ENCODE peak calls at places on chromosomes 1 and 21, in nine cellular contexts. T, D, G, R, X, V, E, L and Q are unnamed samples.

GRCh38 chr1:15628003-15628402 is 10.7 kb downstream of the DDI2 start:
- DNase-seq in T (no peak), D (no peak), G (no peak), R (no peak), X (no peak), V (no peak), E (no peak), L (no peak), Q (no peak)

GRCh38 chr1:185654952-185655314 is 79.3 kb upstream of the HMCN1 start:
- DNase-seq in T (no peak), D (no peak), G (peak; percentile 19), R (no peak), X (no peak), V (no peak), E (no peak), L (no peak), Q (no peak)

GRCh38 chr1:54376085-54377039 is 29.8 kb downstream of the SSBP3 start:
- DNase-seq in T (no peak), D (no peak), G (no peak), R (no peak), X (no peak), V (no peak), E (peak; percentile 22), L (no peak), Q (no peak)

GRCh38 chr1:203878422-203878821 is 17.0 kb downstream of the SNRPE start:
- DNase-seq in T (no peak), D (no peak), G (no peak), R (no peak), X (no peak), V (no peak), E (no peak), L (no peak), Q (no peak)

GRCh38 chr1:151944859-151945575 is 35.7 kb upstream of the THEM4 start:
- DNase-seq in T (no peak), D (no peak), G (no peak), R (no peak), X (no peak), V (no peak), E (no peak), L (no peak), Q (no peak)

GRCh38 chr1:32447469-32448185 is 17.2 kb upstream of the ZBTB8B start:
- DNase-seq in T (no peak), D (no peak), G (peak; percentile 39), R (no peak), X (no peak), V (peak; percentile 81), E (no peak), L (no peak), Q (no peak)

GRCh38 chr1:31576743-31577455 is 584 bp downstream of the TINAGL1 start:
- DNase-seq in T (no peak), D (no peak), G (no peak), R (no peak), X (no peak), V (no peak), E (no peak), L (peak; percentile 16), Q (no peak)

GRCh38 chr1:61301824-61302652 is 219.7 kb downstream of the NFIA start:
- DNase-seq in T (no peak), D (no peak), G (no peak), R (no peak), X (no peak), V (peak; percentile 77), E (peak; percentile 56), L (peak; percentile 53), Q (no peak)

GRCh38 chr1:45643978-45644377 is 20.1 kb upstream of the CCDC17 start:
- DNase-seq in T (no peak), D (no peak), G (no peak), R (no peak), X (no peak), V (no peak), E (peak; percentile 63), L (no peak), Q (no peak)

GRCh38 chr1:14215151-14215550 is 383.3 kb upstream of the KAZN start:
- DNase-seq in T (peak; percentile 36), D (no peak), G (no peak), R (no peak), X (no peak), V (no peak), E (no peak), L (no peak), Q (no peak)

GRCh38 chr1:55717111-55717510 is 501.9 kb upstream of the USP24 start:
- DNase-seq in T (no peak), D (no peak), G (no peak), R (no peak), X (no peak), V (no peak), E (no peak), L (no peak), Q (no peak)

GRCh38 chr1:21932127-21932526 is 5.0 kb downstream of the HSPG2 start:
- DNase-seq in T (no peak), D (no peak), G (no peak), R (peak; percentile 53), X (no peak), V (peak; percentile 37), E (no peak), L (peak; percentile 72), Q (no peak)

GRCh38 chr1:10117865-10118264 is 85.1 kb downstream of the UBE4B start:
- DNase-seq in T (no peak), D (no peak), G (no peak), R (no peak), X (no peak), V (peak; percentile 7), E (no peak), L (no peak), Q (no peak)

GRCh38 chr1:10122926-10123325 is 87.4 kb upstream of the KIF1B start:
- DNase-seq in T (no peak), D (no peak), G (no peak), R (no peak), X (no peak), V (peak; percentile 56), E (no peak), L (peak; percentile 28), Q (no peak)

GRCh38 chr1:10117132-10117531 is 84.4 kb downstream of the UBE4B start:
- DNase-seq in T (no peak), D (no peak), G (no peak), R (no peak), X (no peak), V (no peak), E (no peak), L (no peak), Q (no peak)

DNA sequence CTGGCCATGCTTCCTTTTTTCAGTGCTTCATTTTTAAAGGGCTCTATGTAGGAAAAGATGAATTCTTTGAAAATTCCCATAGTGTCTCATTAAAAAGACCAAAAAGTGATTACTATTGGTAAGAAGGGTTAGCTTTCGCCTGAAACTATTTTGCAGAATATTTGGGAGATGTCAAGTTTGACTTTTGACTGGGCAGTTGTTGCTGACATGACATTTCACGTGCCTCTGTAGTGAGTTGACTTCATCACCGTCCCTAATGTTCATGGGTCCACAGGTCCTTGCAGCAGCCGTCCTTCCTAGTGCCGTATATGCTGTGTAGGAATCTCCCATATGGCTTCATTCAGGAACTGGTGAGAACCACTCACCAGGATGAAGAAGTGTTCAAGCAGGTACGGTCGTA is 88.7 kb upstream of the KIF1B start:
- DNase-seq in T (no peak), D (no peak), G (no peak), R (no peak), X (no peak), V (no peak), E (no peak), L (no peak), Q (no peak)
- H3K27ac ChIP-seq in T (no peak overlapping the region), D (no peak overlapping the region), G (no peak overlapping the region), R (peak overlapping the region; percentile 25), X (no peak overlapping the region), V (no peak overlapping the region), E (no peak overlapping the region), L (no peak overlapping the region), Q (no peak overlapping the region)

DNA sequence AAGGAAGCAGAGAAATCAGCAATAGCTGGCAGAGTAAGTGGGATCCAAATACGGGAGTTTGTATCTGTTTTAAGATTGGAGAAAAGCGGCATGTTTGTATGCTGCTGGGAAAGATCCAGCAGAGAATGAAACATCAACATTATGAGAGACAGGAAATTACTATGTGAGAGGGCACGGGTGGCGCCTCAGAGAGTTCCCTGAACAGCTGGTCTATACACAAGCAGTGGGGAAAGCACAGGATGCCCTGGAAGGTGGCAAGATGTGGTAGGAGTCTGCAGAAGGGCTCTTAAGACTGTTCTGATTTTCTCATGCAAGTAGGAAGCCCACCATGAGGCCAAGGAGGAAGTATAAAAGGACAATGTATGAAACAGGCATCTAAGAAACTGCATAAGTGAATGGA is 130.4 kb downstream of the RERE start:
- DNase-seq in T (no peak), D (no peak), G (no peak), R (no peak), X (no peak), V (no peak), E (no peak), L (peak; percentile 95), Q (no peak)
- H3K27ac ChIP-seq in T (no peak overlapping the region), D (no peak overlapping the region), G (peak overlapping the region; percentile 73), R (no peak overlapping the region), X (peak overlapping the region; percentile 29), V (no peak overlapping the region), E (no peak overlapping the region), L (peak overlapping the region; percentile 74), Q (peak overlapping the region; percentile 4)

DNA sequence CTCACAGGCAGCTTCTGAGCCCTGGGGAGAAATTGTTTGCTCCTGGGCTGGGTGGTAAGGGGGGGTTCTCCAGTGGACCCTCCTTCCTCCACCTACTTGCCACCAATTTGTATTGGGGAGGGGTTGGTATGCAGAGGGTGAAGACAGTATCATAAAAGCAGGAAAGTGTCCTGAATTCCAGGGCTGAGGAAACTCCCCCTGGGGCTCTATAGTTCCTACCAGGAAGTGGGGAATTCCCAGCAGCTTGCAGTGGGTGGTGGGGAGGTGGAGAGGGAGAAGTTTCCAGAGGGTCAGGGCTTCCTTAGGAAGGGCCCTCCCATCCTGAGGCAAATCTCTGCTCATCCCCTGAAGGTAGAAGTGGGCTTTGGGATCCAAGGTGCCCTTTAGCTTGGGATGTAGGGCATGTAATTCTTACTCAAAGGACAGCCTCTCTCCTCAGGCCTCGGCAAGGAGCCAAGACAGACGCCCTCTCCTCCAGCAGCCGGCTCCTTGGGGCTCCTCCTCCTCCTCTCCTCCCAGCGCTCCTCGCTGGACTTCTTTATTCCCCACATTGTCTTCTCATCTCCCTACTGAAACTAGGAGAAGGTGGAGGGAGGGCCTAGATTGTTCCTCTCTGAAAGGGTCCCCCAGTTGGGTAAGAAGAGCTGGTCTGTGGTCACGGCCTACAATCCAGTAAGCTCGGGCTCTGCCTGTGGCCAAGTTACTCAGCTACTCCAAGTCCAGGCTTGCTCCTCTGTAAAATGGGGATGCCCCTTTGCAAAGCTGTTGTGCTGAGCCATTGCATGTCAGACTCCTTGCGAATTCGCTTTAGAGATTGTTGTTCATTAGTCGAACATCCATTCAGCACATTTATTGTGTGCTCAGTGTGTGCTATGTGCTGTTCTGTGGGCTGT is 17.9 kb upstream of the CSF1 start:
- DNase-seq in T (peak; percentile 91), D (no peak), G (no peak), R (no peak), X (no peak), V (no peak), E (no peak), L (peak; percentile 62), Q (no peak)
- H3K27ac ChIP-seq in T (peak overlapping the region; percentile 67), D (no peak overlapping the region), G (no peak overlapping the region), R (no peak overlapping the region), X (peak overlapping the region; percentile 66), V (no peak overlapping the region), E (no peak overlapping the region), L (peak overlapping the region; percentile 18), Q (no peak overlapping the region)

DNA sequence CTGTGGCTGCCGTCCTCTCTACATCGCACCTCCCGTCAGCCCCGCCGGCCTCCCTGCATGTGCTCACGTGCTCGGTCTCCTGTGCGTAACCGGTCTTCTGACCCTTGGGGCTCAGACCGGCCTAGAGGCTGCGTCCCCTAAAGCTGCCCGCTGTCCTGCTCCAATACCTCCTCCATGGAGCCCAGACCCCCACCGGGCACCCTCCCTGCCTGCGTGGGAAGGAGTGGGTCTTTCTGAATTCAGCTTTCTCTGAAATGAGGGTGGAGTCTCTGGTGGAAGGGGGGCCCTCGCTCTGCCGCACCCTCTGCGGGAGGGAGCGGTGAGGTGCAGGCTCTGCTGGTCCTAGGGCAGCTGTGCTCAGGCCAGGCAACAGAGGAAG is 18.7 kb upstream of the POFUT2 start:
- DNase-seq in T (no peak), D (peak; percentile 64), G (no peak), R (peak; percentile 12), X (no peak), V (no peak), E (no peak), L (no peak), Q (no peak)
- H3K27ac ChIP-seq in T (no peak overlapping the region), D (peak overlapping the region; percentile 84), G (no peak overlapping the region), R (peak overlapping the region; percentile 55), X (peak overlapping the region; percentile 84), V (peak overlapping the region; percentile 98), E (peak overlapping the region; percentile 91), L (no peak overlapping the region), Q (peak overlapping the region; percentile 74)